ENCODE peak calls at places on chromosomes 4 and X, in seven cellular contexts. J is lung, M is Caco-2, L is fibroblast of lung, W is WTC11, N is uterus, Y is Calu3. H is an unnamed sample.

GRCh38 chr4:7390906-7391636 is 43.7 kb downstream of the PSAPL1 start:
- DNase-seq in J (no peak), M (no peak), L (no peak), W (no peak), N (no peak), Y (no peak), H (no peak)

GRCh38 chr4:181595711-181596110 is 647.5 kb upstream of the TENM3 start:
- DNase-seq in J (no peak), M (no peak), L (no peak), W (no peak), N (no peak), Y (no peak), H (no peak)

GRCh38 chrX:115372026-115372610 is 82.6 kb downstream of the LUZP4 start:
- DNase-seq in J (no peak), M (no peak), L (peak), W (no peak), N (no peak), Y (no peak), H (no peak)

GRCh38 chr4:176479745-176480144 is 160.0 kb downstream of the SPCS3 start:
- DNase-seq in J (no peak), M (no peak), L (no peak), W (no peak), N (no peak), Y (no peak), H (no peak)

GRCh38 chr4:55363618-55364420 is 17.8 kb downstream of the SRD5A3 start:
- DNase-seq in J (no peak), M (no peak), L (no peak), W (no peak), N (no peak), Y (no peak), H (no peak)

GRCh38 chrX:122196338-122196737 is 987.7 kb upstream of the GRIA3 start:
- DNase-seq in J (no peak), M (no peak), L (no peak), W (peak), N (no peak), Y (no peak), H (no peak)

GRCh38 chr4:182536221-182536620 is 293.0 kb downstream of the TENM3 start:
- DNase-seq in J (no peak), M (no peak), L (peak), W (peak), N (no peak), Y (no peak), H (no peak)

GRCh38 chrX:100636321-100636991 is at the start of gene TSPAN6:
- DNase-seq in J (peak), M (peak), L (peak), W (peak), N (peak), Y (peak), H (peak)

GRCh38 chr4:2304877-2305561 is 43.1 kb upstream of the MXD4 start:
- DNase-seq in J (peak), M (no peak), L (no peak), W (no peak), N (no peak), Y (no peak), H (no peak)

GRCh38 chr4:142558851-142559250 is 287.2 kb downstream of the INPP4B start:
- DNase-seq in J (no peak), M (no peak), L (peak), W (no peak), N (no peak), Y (no peak), H (no peak)

GRCh38 chrX:24341795-24342194 is 18.6 kb upstream of the SUPT20HL1 start:
- DNase-seq in J (no peak), M (no peak), L (peak), W (no peak), N (no peak), Y (no peak), H (no peak)

GRCh38 chr4:149987777-149988410 is 90.4 kb upstream of the DCLK2 start:
- DNase-seq in J (no peak), M (no peak), L (no peak), W (no peak), N (no peak), Y (no peak), H (no peak)

GRCh38 chr4:85084371-85085170 is 118.1 kb upstream of the WDFY3 start:
- DNase-seq in J (peak), M (no peak), L (peak), W (no peak), N (peak), Y (peak), H (peak)

GRCh38 chr4:99179626-99180025 is 35.5 kb upstream of the ADH4 start:
- DNase-seq in J (no peak), M (no peak), L (no peak), W (no peak), N (no peak), Y (no peak), H (no peak)

GRCh38 chrX:35919536-35920309 is at the start of gene CFAP47:
- DNase-seq in J (peak), M (no peak), L (no peak), W (peak), N (no peak), Y (peak), H (peak)

GRCh38 chrX:153722704-153723350 is 1.4 kb downstream of the BCAP31 start:
- DNase-seq in J (no peak), M (peak), L (no peak), W (no peak), N (no peak), Y (peak), H (no peak)

GRCh38 chrX:30822068-30822671 is 66.9 kb downstream of the TAB3 start:
- DNase-seq in J (no peak), M (no peak), L (no peak), W (no peak), N (no peak), Y (no peak), H (no peak)

DNA sequence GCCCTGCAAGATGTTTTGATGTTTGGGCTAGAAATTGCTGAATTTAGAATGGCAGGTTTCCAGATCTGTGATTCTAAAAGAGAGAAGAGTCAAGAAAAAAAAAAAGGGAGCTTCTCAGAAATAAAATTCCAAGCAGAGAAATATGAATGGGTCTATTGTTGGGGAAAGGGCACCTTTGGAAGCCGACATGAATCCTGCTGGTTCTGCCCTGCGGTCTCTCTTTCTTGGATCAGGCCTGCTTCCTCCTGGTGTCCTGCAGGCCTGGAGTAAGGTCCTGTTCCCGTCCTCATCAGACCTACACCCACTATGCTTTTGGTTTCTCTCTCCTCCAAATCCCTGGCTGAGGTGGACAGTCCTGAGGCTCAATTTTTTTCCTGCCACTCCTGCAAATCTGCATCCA is 109.8 kb upstream of the TRIM2 start:
- DNase-seq in J (no peak), M (no peak), L (no peak), W (no peak), N (no peak), Y (no peak), H (no peak)
- TF ChIP-seq CTCF in J (no peak), M (no peak), L (no peak), W (no peak), N (no peak), Y (no peak), H (no peak)

GRCh38 chrX:132373610-132374009 is 115.2 kb downstream of the MBNL3 start:
- DNase-seq in J (no peak), M (no peak), L (no peak), W (no peak), N (no peak), Y (no peak), H (no peak)

GRCh38 chrX:132375941-132376340 is 112.9 kb downstream of the MBNL3 start:
- DNase-seq in J (no peak), M (no peak), L (no peak), W (no peak), N (no peak), Y (no peak), H (no peak)
- TF ChIP-seq CTCF in J (no peak), M (peak), L (peak), W (no peak), N (no peak), Y (peak), H (peak)

GRCh38 chr4:93199492-93199891 is 629.1 kb upstream of the ATOH1 start:
- DNase-seq in J (no peak), M (no peak), L (peak), W (peak), N (no peak), Y (no peak), H (no peak)
- TF ChIP-seq CTCF in J (no peak), M (no peak), L (peak), W (peak), N (no peak), Y (no peak), H (peak)

DNA sequence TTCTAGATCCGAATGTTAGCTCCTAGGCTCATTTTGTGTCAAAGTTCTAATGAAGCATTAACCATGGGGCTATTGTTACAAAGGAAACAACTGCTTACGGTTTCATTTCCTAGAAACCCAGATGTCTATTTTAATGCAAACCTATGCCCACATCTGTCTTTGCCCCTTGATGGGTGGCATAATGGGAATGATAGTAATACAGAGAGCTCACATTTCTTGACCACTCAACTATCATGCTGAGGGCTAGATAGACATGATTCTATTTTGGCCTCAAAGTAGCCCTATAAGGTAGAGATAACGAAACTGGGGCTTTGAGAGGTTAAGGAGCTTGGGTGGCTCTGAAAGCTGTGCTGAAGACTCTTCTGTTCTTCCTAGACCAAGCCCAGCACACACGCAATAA is 1.9 kb downstream of the TLR7 start:
- DNase-seq in J (no peak), M (no peak), L (no peak), W (no peak), N (no peak), Y (no peak), H (no peak)
- TF ChIP-seq CTCF in J (no peak), M (no peak), L (no peak), W (no peak), N (no peak), Y (no peak), H (no peak)